ENCODE peak calls at places on chromosomes 13 and 19, in seven cellular contexts. One of them, this sample, is unnamed.

GRCh38 chr19:35733180-35734125 is 8.8 kb downstream of the IGFLR1 start:
- DNase-seq in endothelial cell: no peak
- DNase-seq in WERI-Rb-1: no peak
- DNase-seq in tibial artery: no peak
- DNase-seq in type B pancreatic cell: no peak
- DNase-seq in tibial nerve: no peak
- DNase-seq in pancreas: no peak
- DNase-seq in this sample: no peak

GRCh38 chr13:62371737-62372136 is 956.1 kb upstream of the PCDH20 start:
- DNase-seq in endothelial cell: no peak
- DNase-seq in WERI-Rb-1: no peak
- DNase-seq in tibial artery: no peak
- DNase-seq in type B pancreatic cell: no peak
- DNase-seq in tibial nerve: no peak
- DNase-seq in pancreas: no peak
- DNase-seq in this sample: no peak

GRCh38 chr19:16045171-16045570 is 31.1 kb upstream of the TPM4 start:
- DNase-seq in endothelial cell: no peak
- DNase-seq in WERI-Rb-1: no peak
- DNase-seq in tibial artery: no peak
- DNase-seq in type B pancreatic cell: no peak
- DNase-seq in tibial nerve: no peak
- DNase-seq in pancreas: no peak
- DNase-seq in this sample: no peak

GRCh38 chr19:6767357-6768235 is at the start of gene SH2D3A:
- DNase-seq in endothelial cell: peak; percentile 60
- DNase-seq in WERI-Rb-1: peak; percentile 77
- DNase-seq in tibial artery: no peak
- DNase-seq in type B pancreatic cell: peak; percentile 87
- DNase-seq in tibial nerve: no peak
- DNase-seq in pancreas: peak; percentile 94
- DNase-seq in this sample: no peak

GRCh38 chr19:54502518-54503048 is at the start of gene LAIR2:
- DNase-seq in endothelial cell: no peak
- DNase-seq in WERI-Rb-1: no peak
- DNase-seq in tibial artery: no peak
- DNase-seq in type B pancreatic cell: no peak
- DNase-seq in tibial nerve: no peak
- DNase-seq in pancreas: no peak
- DNase-seq in this sample: no peak

GRCh38 chr13:95267662-95268369 is 33.4 kb downstream of the ABCC4 start:
- DNase-seq in endothelial cell: no peak
- DNase-seq in WERI-Rb-1: no peak
- DNase-seq in tibial artery: no peak
- DNase-seq in type B pancreatic cell: no peak
- DNase-seq in tibial nerve: no peak
- DNase-seq in pancreas: no peak
- DNase-seq in this sample: no peak

GRCh38 chr13:29125934-29126424 is 305.8 kb downstream of the MTUS2 start:
- DNase-seq in endothelial cell: no peak
- DNase-seq in WERI-Rb-1: no peak
- DNase-seq in tibial artery: no peak
- DNase-seq in type B pancreatic cell: no peak
- DNase-seq in tibial nerve: no peak
- DNase-seq in pancreas: no peak
- DNase-seq in this sample: no peak

GRCh38 chr13:78806457-78806856 is 147.5 kb upstream of the OBI1 start:
- DNase-seq in endothelial cell: peak; percentile 12
- DNase-seq in WERI-Rb-1: no peak
- DNase-seq in tibial artery: no peak
- DNase-seq in type B pancreatic cell: no peak
- DNase-seq in tibial nerve: no peak
- DNase-seq in pancreas: no peak
- DNase-seq in this sample: no peak

GRCh38 chr13:94858856-94859811 is 146.8 kb upstream of the SOX21 start:
- DNase-seq in endothelial cell: peak; percentile 66
- DNase-seq in WERI-Rb-1: no peak
- DNase-seq in tibial artery: peak; percentile 74
- DNase-seq in type B pancreatic cell: no peak
- DNase-seq in tibial nerve: peak; percentile 33
- DNase-seq in pancreas: no peak
- DNase-seq in this sample: no peak

GRCh38 chr19:39157997-39158389 is 32.4 kb downstream of the PAK4 start:
- DNase-seq in endothelial cell: no peak
- DNase-seq in WERI-Rb-1: no peak
- DNase-seq in tibial artery: no peak
- DNase-seq in type B pancreatic cell: no peak
- DNase-seq in tibial nerve: no peak
- DNase-seq in pancreas: peak; percentile 51
- DNase-seq in this sample: no peak

GRCh38 chr19:49672131-49672919 is 4.7 kb upstream of the PRMT1 start:
- DNase-seq in endothelial cell: peak; percentile 90
- DNase-seq in WERI-Rb-1: peak; percentile 90
- DNase-seq in tibial artery: peak; percentile 82
- DNase-seq in type B pancreatic cell: peak; percentile 86
- DNase-seq in tibial nerve: peak; percentile 40
- DNase-seq in pancreas: peak; percentile 93
- DNase-seq in this sample: peak; percentile 70

GRCh38 chr13:114064516-114065140 is 67.8 kb downstream of the RASA3 start:
- DNase-seq in endothelial cell: no peak
- DNase-seq in WERI-Rb-1: no peak
- DNase-seq in tibial artery: no peak
- DNase-seq in type B pancreatic cell: no peak
- DNase-seq in tibial nerve: no peak
- DNase-seq in pancreas: no peak
- DNase-seq in this sample: no peak

GRCh38 chr13:43316997-43317396 is 293.6 kb downstream of the DNAJC15 start:
- DNase-seq in endothelial cell: no peak
- DNase-seq in WERI-Rb-1: no peak
- DNase-seq in tibial artery: no peak
- DNase-seq in type B pancreatic cell: no peak
- DNase-seq in tibial nerve: no peak
- DNase-seq in pancreas: no peak
- DNase-seq in this sample: no peak

GRCh38 chr13:21913010-21913409 is 242.1 kb downstream of the FGF9 start:
- DNase-seq in endothelial cell: peak; percentile 42
- DNase-seq in WERI-Rb-1: no peak
- DNase-seq in tibial artery: no peak
- DNase-seq in type B pancreatic cell: no peak
- DNase-seq in tibial nerve: no peak
- DNase-seq in pancreas: no peak
- DNase-seq in this sample: no peak

GRCh38 chr19:50725932-50726230 is 2.7 kb downstream of the CLEC11A start:
- DNase-seq in endothelial cell: no peak
- DNase-seq in WERI-Rb-1: no peak
- DNase-seq in tibial artery: no peak
- DNase-seq in type B pancreatic cell: no peak
- DNase-seq in tibial nerve: no peak
- DNase-seq in pancreas: no peak
- DNase-seq in this sample: no peak

GRCh38 chr13:65468628-65469027 is 1761.5 kb downstream of the PCDH9 start:
- DNase-seq in endothelial cell: no peak
- DNase-seq in WERI-Rb-1: no peak
- DNase-seq in tibial artery: no peak
- DNase-seq in type B pancreatic cell: no peak
- DNase-seq in tibial nerve: no peak
- DNase-seq in pancreas: no peak
- DNase-seq in this sample: no peak

GRCh38 chr19:58367698-58368454 is 5.3 kb upstream of the ZNF497 start:
- DNase-seq in endothelial cell: no peak
- DNase-seq in WERI-Rb-1: no peak
- DNase-seq in tibial artery: no peak
- DNase-seq in type B pancreatic cell: no peak
- DNase-seq in tibial nerve: no peak
- DNase-seq in pancreas: no peak
- DNase-seq in this sample: no peak

GRCh38 chr19:58366576-58367430 is 4.3 kb upstream of the ZNF497 start:
- DNase-seq in endothelial cell: no peak
- DNase-seq in WERI-Rb-1: no peak
- DNase-seq in tibial artery: no peak
- DNase-seq in type B pancreatic cell: no peak
- DNase-seq in tibial nerve: no peak
- DNase-seq in pancreas: no peak
- DNase-seq in this sample: no peak

GRCh38 chr19:58368561-58369360 is 6.2 kb upstream of the ZNF497 start:
- DNase-seq in endothelial cell: no peak
- DNase-seq in WERI-Rb-1: no peak
- DNase-seq in tibial artery: no peak
- DNase-seq in type B pancreatic cell: no peak
- DNase-seq in tibial nerve: no peak
- DNase-seq in pancreas: no peak
- DNase-seq in this sample: no peak

GRCh38 chr19:58374200-58374599 is 6.6 kb downstream of the ZNF837 start:
- DNase-seq in endothelial cell: no peak
- DNase-seq in WERI-Rb-1: no peak
- DNase-seq in tibial artery: no peak
- DNase-seq in type B pancreatic cell: no peak
- DNase-seq in tibial nerve: no peak
- DNase-seq in pancreas: no peak
- DNase-seq in this sample: no peak

GRCh38 chr19:58372311-58373133 is 8.3 kb downstream of the ZNF837 start:
- DNase-seq in endothelial cell: no peak
- DNase-seq in WERI-Rb-1: no peak
- DNase-seq in tibial artery: no peak
- DNase-seq in type B pancreatic cell: no peak
- DNase-seq in tibial nerve: no peak
- DNase-seq in pancreas: peak; percentile 32
- DNase-seq in this sample: no peak
- TF ChIP-seq CTCF in endothelial cell: peak; percentile 50
- TF ChIP-seq CTCF in WERI-Rb-1: no peak
- TF ChIP-seq CTCF in tibial artery: no peak
- TF ChIP-seq CTCF in type B pancreatic cell: peak; percentile 54
- TF ChIP-seq CTCF in tibial nerve: no peak
- TF ChIP-seq CTCF in pancreas: no peak
- TF ChIP-seq CTCF in this sample: no peak

DNA sequence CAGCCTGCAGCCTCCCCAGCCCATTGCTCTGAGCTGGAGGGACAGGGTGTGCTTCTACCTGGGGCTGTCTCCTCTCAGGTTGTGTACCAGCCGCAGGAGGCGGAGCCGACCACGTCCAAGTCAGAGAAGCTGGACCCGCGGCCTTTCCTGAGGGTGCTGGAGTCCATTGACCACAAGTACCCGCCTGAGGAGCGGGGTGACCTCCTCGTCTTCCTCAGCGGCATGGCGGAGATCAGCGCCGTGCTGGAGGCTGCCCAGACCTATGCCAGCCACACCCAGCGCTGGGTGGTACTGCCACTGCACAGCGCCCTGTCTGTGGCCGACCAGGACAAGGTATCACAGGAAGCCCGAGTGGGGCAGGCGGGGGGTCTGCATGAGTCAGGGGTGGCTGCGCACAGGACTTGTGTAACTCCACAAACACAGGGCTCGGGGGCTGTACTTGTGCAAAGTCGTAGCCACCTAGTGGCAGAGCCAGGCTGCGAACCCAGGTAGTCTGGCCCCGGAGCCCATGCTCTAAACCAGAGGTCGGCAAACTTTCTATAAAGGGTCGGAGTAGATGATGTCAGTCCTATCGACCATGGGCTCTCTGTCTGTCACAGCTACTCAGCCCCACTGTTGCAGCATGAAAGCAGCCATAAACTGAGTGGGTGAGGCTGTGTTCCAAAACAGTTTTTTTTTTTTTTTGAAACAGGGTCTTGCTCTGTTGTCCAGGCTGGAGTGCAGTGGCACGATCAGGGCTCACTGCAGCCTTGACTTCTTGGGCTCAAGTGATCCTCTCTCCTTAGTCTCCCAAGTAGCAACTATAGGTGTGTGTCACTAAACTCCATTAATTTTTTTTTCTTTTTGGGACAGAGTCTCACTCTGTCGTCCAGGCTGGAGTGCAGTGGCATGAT is 8.9 kb downstream of the DHX34 start:
- DNase-seq in endothelial cell: peak; percentile 26
- DNase-seq in WERI-Rb-1: peak; percentile 47
- DNase-seq in tibial artery: no peak
- DNase-seq in type B pancreatic cell: no peak
- DNase-seq in tibial nerve: no peak
- DNase-seq in pancreas: no peak
- DNase-seq in this sample: no peak
- TF ChIP-seq CTCF in endothelial cell: peak; percentile 46
- TF ChIP-seq CTCF in WERI-Rb-1: peak; percentile 49
- TF ChIP-seq CTCF in tibial artery: no peak
- TF ChIP-seq CTCF in type B pancreatic cell: peak; percentile 43
- TF ChIP-seq CTCF in tibial nerve: no peak
- TF ChIP-seq CTCF in pancreas: no peak
- TF ChIP-seq CTCF in this sample: no peak

GRCh38 chr13:32202268-32202667 is 112.9 kb downstream of the ZAR1L start:
- DNase-seq in endothelial cell: no peak
- DNase-seq in WERI-Rb-1: no peak
- DNase-seq in tibial artery: no peak
- DNase-seq in type B pancreatic cell: no peak
- DNase-seq in tibial nerve: no peak
- DNase-seq in pancreas: no peak
- DNase-seq in this sample: no peak
- TF ChIP-seq CTCF in endothelial cell: no peak
- TF ChIP-seq CTCF in WERI-Rb-1: no peak
- TF ChIP-seq CTCF in tibial artery: no peak
- TF ChIP-seq CTCF in type B pancreatic cell: no peak
- TF ChIP-seq CTCF in tibial nerve: no peak
- TF ChIP-seq CTCF in pancreas: no peak
- TF ChIP-seq CTCF in this sample: no peak

GRCh38 chr13:98897706-98898105 is 80.2 kb downstream of the DOCK9 start:
- DNase-seq in endothelial cell: no peak
- DNase-seq in WERI-Rb-1: no peak
- DNase-seq in tibial artery: no peak
- DNase-seq in type B pancreatic cell: no peak
- DNase-seq in tibial nerve: no peak
- DNase-seq in pancreas: no peak
- DNase-seq in this sample: no peak
- TF ChIP-seq CTCF in endothelial cell: no peak
- TF ChIP-seq CTCF in WERI-Rb-1: no peak
- TF ChIP-seq CTCF in tibial artery: no peak
- TF ChIP-seq CTCF in type B pancreatic cell: no peak
- TF ChIP-seq CTCF in tibial nerve: no peak
- TF ChIP-seq CTCF in pancreas: no peak
- TF ChIP-seq CTCF in this sample: no peak

DNA sequence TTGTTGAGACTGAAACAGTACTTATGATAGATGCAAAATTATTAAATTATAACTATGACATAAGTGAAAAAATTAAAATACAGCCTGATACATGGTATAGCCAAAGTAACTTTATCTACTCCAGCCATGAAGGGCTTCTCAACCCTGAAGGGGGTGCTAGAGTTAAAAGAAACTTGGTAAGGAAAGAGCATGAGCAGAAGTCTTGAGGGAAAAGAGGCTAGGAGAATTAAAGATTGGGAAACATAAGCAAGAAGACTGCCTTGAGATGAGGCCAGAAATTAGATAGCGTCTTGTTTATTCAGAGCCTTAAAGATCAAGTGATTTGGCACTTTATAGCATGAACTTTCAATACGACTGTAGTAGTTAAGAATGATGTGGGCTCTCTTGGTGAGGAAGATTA is 385.5 kb upstream of the PRR20A start:
- DNase-seq in endothelial cell: no peak
- DNase-seq in WERI-Rb-1: no peak
- DNase-seq in tibial artery: no peak
- DNase-seq in type B pancreatic cell: no peak
- DNase-seq in tibial nerve: no peak
- DNase-seq in pancreas: no peak
- DNase-seq in this sample: no peak
- TF ChIP-seq CTCF in endothelial cell: no peak
- TF ChIP-seq CTCF in WERI-Rb-1: no peak
- TF ChIP-seq CTCF in tibial artery: no peak
- TF ChIP-seq CTCF in type B pancreatic cell: peak; percentile 50
- TF ChIP-seq CTCF in tibial nerve: no peak
- TF ChIP-seq CTCF in pancreas: no peak
- TF ChIP-seq CTCF in this sample: no peak